ENCODE peak calls at places on chromosome 11, in six cellular contexts. P, D, M, O, V and G are unnamed samples.

GRCh38 chr11:10696797-10697620 is 3.5 kb upstream of the IRAG1 start:
- DNase-seq in P (no peak), D (no peak), M (no peak), O (no peak), V (no peak), G (no peak)

GRCh38 chr11:74023291-74023690 is 14.4 kb upstream of the UCP3 start:
- DNase-seq in P (no peak), D (no peak), M (no peak), O (no peak), V (no peak), G (no peak)

GRCh38 chr11:45178890-45179663 is 32.6 kb downstream of the PRDM11 start:
- DNase-seq in P (no peak), D (no peak), M (no peak), O (no peak), V (no peak), G (no peak)

GRCh38 chr11:67373916-67374570 is 645 bp upstream of the CLCF1 start:
- DNase-seq in P (peak), D (no peak), M (peak), O (peak), V (no peak), G (no peak)

GRCh38 chr11:11977206-11977938 is 31.1 kb downstream of the DKK3 start:
- DNase-seq in P (peak), D (no peak), M (peak), O (peak), V (no peak), G (no peak)

GRCh38 chr11:41842673-41843072 is 383.2 kb upstream of the LRRC4C start:
- DNase-seq in P (no peak), D (no peak), M (no peak), O (no peak), V (no peak), G (no peak)

GRCh38 chr11:96111308-96111707 is 187.4 kb upstream of the MTMR2 start:
- DNase-seq in P (no peak), D (no peak), M (no peak), O (no peak), V (no peak), G (no peak)

GRCh38 chr11:132312161-132312560 is 941.7 kb downstream of the NTM start:
- DNase-seq in P (peak), D (no peak), M (peak), O (peak), V (no peak), G (no peak)

GRCh38 chr11:112322173-112322813 is 61.6 kb upstream of the PLET1 start:
- DNase-seq in P (no peak), D (no peak), M (no peak), O (no peak), V (no peak), G (no peak)